ENCODE peak calls at places on chromosomes 11 and 22, in seven cellular contexts. P, J, D, K, Y, E and M are unnamed samples.
A peak's percentile ranks its signal among the peaks of the same experiment; 100 is the strongest.

GRCh38 chr11:7571640-7572000 is 57.8 kb downstream of the PPFIBP2 start:
- DNase-seq in Y (no peak), D (peak; percentile 82), P (no peak), E (no peak), J (no peak), K (peak; percentile 69), M (peak; percentile 82)

GRCh38 chr22:37657590-37658132 is 862 bp upstream of the PDXP start:
- DNase-seq in K (peak; percentile 7), E (no peak), D (no peak), J (no peak), P (no peak), Y (no peak), M (no peak)

GRCh38 chr22:27460596-27461347 is 340.8 kb downstream of the MN1 start:
- DNase-seq in E (no peak), J (no peak), D (no peak), K (peak; percentile 60), P (no peak), Y (peak; percentile 50), M (peak; percentile 76)

GRCh38 chr11:120023551-120023950 is 114.4 kb downstream of the TRIM29 start:
- DNase-seq in P (no peak), E (no peak), Y (no peak), J (no peak), D (no peak), K (no peak), M (no peak)

GRCh38 chr11:2512431-2513407 is 67.9 kb downstream of the KCNQ1 start:
- DNase-seq in Y (no peak), D (peak; percentile 53), E (no peak), J (no peak), K (no peak), P (no peak), M (peak; percentile 55)

GRCh38 chr22:31039393-31039792 is 41.7 kb upstream of the SMTN start:
- DNase-seq in Y (no peak), E (no peak), K (peak; percentile 80), J (no peak), D (no peak), P (no peak), M (no peak)

GRCh38 chr11:3153291-3153861 is 11.7 kb downstream of the OSBPL5 start:
- DNase-seq in K (peak; percentile 97), Y (peak; percentile 41), E (no peak), J (no peak), D (peak; percentile 56), P (no peak), M (peak; percentile 94)

GRCh38 chr11:43681543-43681942 is 1.0 kb downstream of the HSD17B12 start:
- DNase-seq in D (no peak), J (no peak), P (no peak), K (peak; percentile 30), Y (no peak), E (no peak), M (no peak)

GRCh38 chr11:75760710-75761493 is 7.7 kb upstream of the DGAT2 start:
- DNase-seq in P (no peak), Y (no peak), D (no peak), K (peak; percentile 82), E (no peak), J (no peak), M (no peak)

GRCh38 chr11:111736621-111737055 is 29.6 kb downstream of the PPP2R1B start:
- DNase-seq in E (no peak), D (no peak), Y (no peak), P (no peak), J (no peak), K (no peak), M (no peak)

GRCh38 chr11:122293298-122294023 is 177.4 kb upstream of the BLID start:
- DNase-seq in P (no peak), Y (no peak), E (no peak), J (no peak), D (no peak), K (peak; percentile 37), M (no peak)

GRCh38 chr11:125235006-125235405 is 70.5 kb downstream of the PKNOX2 start:
- DNase-seq in P (no peak), D (no peak), K (no peak), Y (no peak), J (no peak), E (no peak), M (no peak)

GRCh38 chr11:61917357-61918109 is at the start of gene RAB3IL1:
- DNase-seq in K (no peak), J (no peak), D (peak; percentile 80), P (no peak), Y (no peak), E (no peak), M (peak; percentile 74)

GRCh38 chr11:19723572-19724342 is 11.1 kb downstream of the NAV2 start:
- DNase-seq in Y (no peak), K (peak; percentile 55), D (no peak), J (no peak), P (peak; percentile 62), E (no peak), M (peak; percentile 83)

GRCh38 chr22:18110194-18110943 is at the start of gene TUBA8:
- DNase-seq in K (peak; percentile 16), J (no peak), D (peak; percentile 81), E (no peak), Y (no peak), P (peak; percentile 55), M (peak; percentile 47)

GRCh38 chr11:657691-658126 is 20.6 kb downstream of the DRD4 start:
- DNase-seq in E (no peak), J (no peak), K (no peak), D (no peak), P (no peak), Y (no peak), M (no peak)

GRCh38 chr11:128549256-128549944 is 38.0 kb downstream of the ETS1 start:
- DNase-seq in E (no peak), Y (no peak), K (no peak), J (no peak), P (no peak), D (peak; percentile 63), M (no peak)

GRCh38 chr22:16954060-16954403 is 54.0 kb downstream of the GAB4 start:
- DNase-seq in Y (no peak), K (no peak), D (no peak), P (no peak), J (no peak), E (no peak), M (no peak)

GRCh38 chr22:18000441-18001039 is 23.8 kb downstream of the MICAL3 start:
- DNase-seq in E (no peak), J (no peak), Y (no peak), P (peak; percentile 30), K (no peak), D (peak; percentile 69), M (no peak)

GRCh38 chr22:37186228-37186996 is 1.6 kb downstream of the C1QTNF6 start:
- DNase-seq in E (no peak), D (peak; percentile 20), P (peak; percentile 64), K (peak; percentile 88), J (no peak), Y (no peak), M (no peak)

GRCh38 chr11:101445761-101446160 is 138.0 kb downstream of the TRPC6 start:
- DNase-seq in E (no peak), P (no peak), D (no peak), J (no peak), K (no peak), Y (no peak), M (no peak)

GRCh38 chr22:46833228-46833627 is 70.8 kb downstream of the TBC1D22A start:
- DNase-seq in K (peak; percentile 25), P (no peak), D (peak; percentile 74), J (no peak), E (no peak), Y (no peak), M (no peak)

GRCh38 chr11:90757851-90758494 is 535.1 kb upstream of the CHORDC1 start:
- DNase-seq in D (no peak), K (no peak), Y (no peak), E (no peak), J (no peak), P (no peak), M (no peak)

GRCh38 chr11:19076744-19077589 is 16.4 kb upstream of the MRGPRX2 start:
- DNase-seq in E (peak; percentile 40), Y (no peak), K (peak; percentile 19), D (peak; percentile 83), P (peak; percentile 67), J (peak; percentile 21), M (no peak)

GRCh38 chr11:102513869-102514268 is 16.7 kb downstream of the MMP7 start:
- DNase-seq in J (no peak), D (no peak), Y (no peak), P (no peak), E (no peak), K (peak; percentile 34), M (peak; percentile 65)

GRCh38 chr22:25626146-25626992 is 61.9 kb downstream of the GRK3 start:
- DNase-seq in E (no peak), Y (no peak), J (no peak), K (no peak), D (no peak), P (no peak), M (no peak)

GRCh38 chr11:19345519-19345847 is 104.7 kb upstream of the E2F8 start:
- DNase-seq in Y (no peak), P (no peak), J (no peak), E (no peak), D (peak; percentile 65), K (no peak), M (no peak)

GRCh38 chr11:30062103-30062502 is 45.3 kb upstream of the KCNA4 start:
- DNase-seq in J (no peak), P (no peak), Y (no peak), K (no peak), E (no peak), D (no peak), M (no peak)

GRCh38 chr22:42621505-42622002 is 6.9 kb upstream of the POLDIP3 start:
- DNase-seq in E (peak; percentile 28), K (peak; percentile 61), J (no peak), P (peak; percentile 71), D (peak; percentile 88), Y (peak; percentile 53), M (peak; percentile 87)

GRCh38 chr11:13970986-13971385 is 8.5 kb downstream of the SPON1 start:
- DNase-seq in J (no peak), K (no peak), P (peak; percentile 29), Y (no peak), D (no peak), E (no peak), M (no peak)

GRCh38 chr11:118605116-118605867 is 2.1 kb upstream of the PHLDB1 start:
- DNase-seq in K (peak; percentile 94), E (no peak), Y (peak; percentile 87), J (no peak), P (no peak), D (peak; percentile 28), M (peak; percentile 92)

GRCh38 chr11:69321877-69322350 is 28.0 kb downstream of the MYEOV start:
- DNase-seq in K (peak; percentile 96), J (no peak), Y (peak; percentile 27), P (no peak), E (no peak), D (no peak), M (no peak)

GRCh38 chr22:23104109-23104971 is 34.0 kb downstream of the GNAZ start:
- DNase-seq in Y (no peak), D (no peak), K (no peak), J (no peak), P (no peak), E (no peak), M (no peak)

GRCh38 chr11:65366340-65366773 is 11.8 kb downstream of the TIGD3 start:
- DNase-seq in D (no peak), Y (peak; percentile 63), K (peak; percentile 86), P (peak; percentile 47), E (no peak), J (no peak), M (no peak)

GRCh38 chr11:96215094-96215782 is 127.8 kb downstream of the MAML2 start:
- DNase-seq in J (no peak), E (no peak), P (peak; percentile 60), Y (no peak), K (peak; percentile 76), D (no peak), M (no peak)

GRCh38 chr11:46210133-46210636 is 67.3 kb upstream of the CREB3L1 start:
- DNase-seq in K (peak; percentile 72), E (no peak), Y (peak; percentile 11), D (no peak), P (no peak), J (no peak), M (no peak)

GRCh38 chr11:73330569-73331093 is 22.6 kb downstream of the ARHGEF17 start:
- DNase-seq in J (no peak), E (no peak), D (no peak), P (no peak), Y (no peak), K (peak; percentile 61), M (no peak)

GRCh38 chr22:48077699-48078098 is 1315.2 kb downstream of the TBC1D22A start:
- DNase-seq in K (no peak), J (no peak), D (no peak), P (no peak), Y (no peak), E (no peak), M (no peak)